ENCODE peak calls at places on chromosome 9, in six cellular contexts. C, G, A, N, R and Y are unnamed samples.

GRCh38 chr9:95785209-95785608 is 90.3 kb upstream of the ERCC6L2 start:
- DNase-seq in C (no peak), G (no peak), A (no peak), N (no peak), R (no peak), Y (no peak)

GRCh38 chr9:98625728-98626127 is 83.0 kb downstream of the GABBR2 start:
- DNase-seq in C (no peak), G (no peak), A (no peak), N (no peak), R (no peak), Y (no peak)

GRCh38 chr9:70553718-70554673 is 139.5 kb upstream of the KLF9 start:
- DNase-seq in C (no peak), G (no peak), A (no peak), N (no peak), R (no peak), Y (no peak)

GRCh38 chr9:114612272-114612923 is 1.3 kb downstream of the TMEM268 start:
- DNase-seq in C (no peak), G (peak; percentile 56), A (no peak), N (no peak), R (no peak), Y (no peak)

GRCh38 chr9:110579763-110580255 is 268 bp upstream of the SVEP1 start:
- DNase-seq in C (peak; percentile 38), G (no peak), A (no peak), N (no peak), R (no peak), Y (peak; percentile 89)

GRCh38 chr9:82989949-82990348 is 73.0 kb downstream of the RASEF start:
- DNase-seq in C (no peak), G (no peak), A (no peak), N (no peak), R (no peak), Y (no peak)

GRCh38 chr9:8683496-8683895 is 883.9 kb upstream of the DMAC1 start:
- DNase-seq in C (no peak), G (no peak), A (no peak), N (no peak), R (no peak), Y (no peak)

GRCh38 chr9:75797181-75797580 is 93.3 kb upstream of the PCSK5 start:
- DNase-seq in C (no peak), G (no peak), A (no peak), N (no peak), R (no peak), Y (no peak)

GRCh38 chr9:108580021-108580439 is 275.8 kb downstream of the ACTL7B start:
- DNase-seq in C (no peak), G (no peak), A (no peak), N (no peak), R (peak; percentile 49), Y (no peak)

GRCh38 chr9:84667571-84668203 is 1.8 kb upstream of the NTRK2 start:
- DNase-seq in C (no peak), G (peak; percentile 42), A (no peak), N (no peak), R (no peak), Y (no peak)

GRCh38 chr9:19424176-19424779 is 15.5 kb downstream of the ACER2 start:
- DNase-seq in C (no peak), G (no peak), A (no peak), N (no peak), R (no peak), Y (no peak)

GRCh38 chr9:24189986-24190385 is 355.7 kb downstream of the IZUMO3 start:
- DNase-seq in C (no peak), G (no peak), A (no peak), N (no peak), R (no peak), Y (no peak)

GRCh38 chr9:101463397-101463796 is 27.8 kb upstream of the ALDOB start:
- DNase-seq in C (no peak), G (no peak), A (no peak), N (no peak), R (no peak), Y (no peak)

GRCh38 chr9:127931092-127931881 is 710 bp upstream of the PIP5KL1 start:
- DNase-seq in C (no peak), G (no peak), A (no peak), N (no peak), R (no peak), Y (no peak)

GRCh38 chr9:111974092-111974681 is 77.6 kb downstream of the UGCG start:
- DNase-seq in C (no peak), G (no peak), A (no peak), N (peak; percentile 44), R (peak; percentile 64), Y (no peak)

GRCh38 chr9:35675204-35675603 is 1.5 kb downstream of the CA9 start:
- DNase-seq in C (no peak), G (no peak), A (no peak), N (no peak), R (no peak), Y (no peak)

GRCh38 chr9:96156578-96156977 is 145.4 kb downstream of the HSD17B3 start:
- DNase-seq in C (no peak), G (no peak), A (no peak), N (no peak), R (no peak), Y (no peak)

GRCh38 chr9:126114409-126114760 is 212.2 kb upstream of the MVB12B start:
- DNase-seq in C (no peak), G (no peak), A (no peak), N (peak; percentile 21), R (no peak), Y (peak; percentile 67)

GRCh38 chr9:85658716-85659115 is 83.0 kb downstream of the AGTPBP1 start:
- DNase-seq in C (no peak), G (no peak), A (no peak), N (no peak), R (no peak), Y (no peak)

GRCh38 chr9:79764377-79764776 is 192.6 kb downstream of the TLE4 start:
- DNase-seq in C (no peak), G (peak; percentile 53), A (no peak), N (no peak), R (peak; percentile 49), Y (no peak)

GRCh38 chr9:79765466-79765865 is 193.7 kb downstream of the TLE4 start:
- DNase-seq in C (no peak), G (no peak), A (no peak), N (no peak), R (no peak), Y (no peak)

GRCh38 chr9:79763861-79764260 is 192.1 kb downstream of the TLE4 start:
- DNase-seq in C (no peak), G (peak; percentile 63), A (no peak), N (peak; percentile 26), R (no peak), Y (no peak)

GRCh38 chr9:79768199-79768598 is 196.4 kb downstream of the TLE4 start:
- DNase-seq in C (no peak), G (peak; percentile 47), A (no peak), N (no peak), R (no peak), Y (no peak)

DNA sequence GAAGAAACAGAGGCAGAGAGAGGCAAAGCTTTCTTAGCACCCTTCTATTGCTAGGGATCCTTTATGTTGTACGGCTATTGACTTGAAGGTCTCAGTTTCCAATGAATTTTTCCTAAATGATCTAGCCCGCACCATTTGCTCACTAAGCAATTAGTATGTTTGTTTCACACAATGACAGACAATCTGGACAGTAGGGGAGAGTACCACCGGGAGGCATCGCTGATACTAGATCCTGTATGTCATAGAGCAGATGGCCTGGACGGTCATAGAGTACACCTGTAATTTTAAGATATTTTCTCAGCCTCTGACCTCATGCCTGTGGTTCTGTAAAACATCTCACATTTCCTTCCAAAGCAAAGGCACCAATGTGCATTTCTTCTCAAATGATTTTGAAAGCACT is 194.3 kb downstream of the TLE4 start:
- DNase-seq in C (no peak), G (no peak), A (no peak), N (no peak), R (no peak), Y (no peak)
- H3K27ac ChIP-seq in C (no peak overlapping the region), G (no peak overlapping the region), A (no peak overlapping the region), N (no peak overlapping the region), R (no peak overlapping the region), Y (no peak overlapping the region)

GRCh38 chr9:91943447-91943846 is 6.6 kb downstream of the ROR2 start:
- DNase-seq in C (no peak), G (no peak), A (no peak), N (no peak), R (no peak), Y (no peak)

GRCh38 chr9:91937727-91938126 is 12.3 kb downstream of the ROR2 start:
- DNase-seq in C (no peak), G (no peak), A (no peak), N (peak; percentile 17), R (peak; percentile 27), Y (no peak)

GRCh38 chr9:91937031-91937430 is 13.0 kb downstream of the ROR2 start:
- DNase-seq in C (no peak), G (no peak), A (no peak), N (peak; percentile 14), R (no peak), Y (no peak)

GRCh38 chr9:91943876-91944470 is 6.1 kb downstream of the ROR2 start:
- DNase-seq in C (no peak), G (no peak), A (no peak), N (no peak), R (peak; percentile 5), Y (no peak)

DNA sequence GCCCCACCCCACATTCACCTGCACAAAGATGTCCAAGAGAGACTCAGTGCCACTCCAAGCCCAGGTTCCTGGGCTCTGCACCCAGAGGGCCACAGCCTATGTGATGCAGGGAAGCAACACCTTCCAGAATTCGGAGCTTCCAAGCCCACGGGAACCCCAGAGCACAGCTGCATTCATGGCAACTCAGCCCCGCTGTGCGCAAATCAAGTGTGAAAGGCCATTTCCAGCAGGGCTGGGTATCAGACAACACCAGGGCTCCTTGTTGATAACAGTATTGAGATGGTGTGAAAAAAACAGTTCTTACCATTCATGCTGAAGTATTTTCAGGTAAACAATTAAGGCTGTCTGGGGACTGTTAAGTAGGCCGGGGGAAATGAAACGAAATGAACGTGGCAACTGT is 10.1 kb downstream of the ROR2 start:
- DNase-seq in C (no peak), G (no peak), A (no peak), N (peak; percentile 13), R (peak; percentile 30), Y (no peak)
- H3K4me1 ChIP-seq in C (no peaks in the 10 kb centered on the region), G (peaks cover 1% of the 10 kb centered on the region), A (no peaks in the 10 kb centered on the region), N (peaks cover 62% of the 10 kb centered on the region), R (no peaks in the 10 kb centered on the region), Y (no peaks in the 10 kb centered on the region)

GRCh38 chr9:113525831-113526230 is 62.3 kb downstream of the RGS3 start:
- DNase-seq in C (no peak), G (no peak), A (no peak), N (no peak), R (no peak), Y (no peak)

GRCh38 chr9:113528088-113528487 is 64.6 kb downstream of the RGS3 start:
- DNase-seq in C (peak; percentile 60), G (peak; percentile 26), A (no peak), N (peak; percentile 58), R (peak; percentile 86), Y (no peak)

GRCh38 chr9:113526231-113526746 is 62.8 kb downstream of the RGS3 start:
- DNase-seq in C (no peak), G (peak; percentile 15), A (no peak), N (no peak), R (no peak), Y (no peak)

GRCh38 chr9:113525208-113525607 is 61.7 kb downstream of the RGS3 start:
- DNase-seq in C (no peak), G (no peak), A (no peak), N (no peak), R (no peak), Y (no peak)

GRCh38 chr9:113526841-113527240 is 63.3 kb downstream of the RGS3 start:
- DNase-seq in C (no peak), G (peak; percentile 63), A (no peak), N (no peak), R (no peak), Y (no peak)
- TF ChIP-seq CTCF in C (no peak), G (no peak), A (no peak), N (no peak), R (no peak), Y (no peak)

GRCh38 chr9:130197888-130198287 is 25.7 kb downstream of the NCS1 start:
- DNase-seq in C (no peak), G (no peak), A (no peak), N (peak; percentile 30), R (no peak), Y (no peak)
- H3K27ac ChIP-seq in C (no peak overlapping the region), G (no peak overlapping the region), A (no peak overlapping the region), N (no peak overlapping the region), R (no peak overlapping the region), Y (no peak overlapping the region)